ENCODE peak calls at places on chromosomes 13 and 19, in ten cellular contexts. P is cardiac fibroblast, B is cardiac muscle cell, D is HL-60, X is astrocyte, E is A549, A is dorsolateral prefrontal cortex, H is fibroblast of villous mesenchyme, W is tibial artery, N is keratinocyte. Z is an unnamed sample.

GRCh38 chr19:34523408-34523807 is 41.9 kb downstream of the WTIP start:
- DNase-seq in P (no peak), B (no peak), D (no peak), X (no peak), E (no peak), A (no peak), H (no peak), W (no peak), N (no peak), Z (no peak)

GRCh38 chr13:50910483-50910805 is 853 bp downstream of the RNASEH2B start:
- DNase-seq in P (peak), B (peak), D (peak), X (peak), E (peak), A (peak), H (peak), W (peak), N (no peak), Z (no peak)

GRCh38 chr19:49362926-49363264 is 679 bp upstream of the TEAD2 start:
- DNase-seq in P (peak), B (peak), D (no peak), X (peak), E (no peak), A (no peak), H (peak), W (peak), N (no peak), Z (no peak)

GRCh38 chr19:33627526-33627925 is 5.8 kb downstream of the CHST8 start:
- DNase-seq in P (no peak), B (no peak), D (no peak), X (no peak), E (no peak), A (no peak), H (no peak), W (no peak), N (no peak), Z (no peak)

GRCh38 chr19:18091217-18091608 is 4.5 kb upstream of the IL12RB1 start:
- DNase-seq in P (no peak), B (no peak), D (peak), X (no peak), E (no peak), A (no peak), H (no peak), W (peak), N (no peak), Z (no peak)

GRCh38 chr13:93982189-93982918 is 497.1 kb downstream of the DCT start:
- DNase-seq in P (no peak), B (no peak), D (no peak), X (no peak), E (no peak), A (no peak), H (no peak), W (no peak), N (no peak), Z (no peak)

GRCh38 chr13:97506511-97506910 is 72.5 kb downstream of the RAP2A start:
- DNase-seq in P (peak), B (peak), D (no peak), X (no peak), E (no peak), A (peak), H (peak), W (no peak), N (no peak), Z (peak)

GRCh38 chr19:58579473-58580142 is 6.5 kb upstream of the MZF1 start:
- DNase-seq in P (no peak), B (no peak), D (no peak), X (no peak), E (no peak), A (peak), H (no peak), W (no peak), N (no peak), Z (no peak)

GRCh38 chr19:3482507-3483225 is 575 bp downstream of the SMIM44 start:
- DNase-seq in P (no peak), B (no peak), D (no peak), X (no peak), E (no peak), A (no peak), H (no peak), W (no peak), N (no peak), Z (no peak)

GRCh38 chr19:49932731-49933131 is 3.4 kb upstream of the NUP62 start:
- DNase-seq in P (no peak), B (no peak), D (no peak), X (no peak), E (no peak), A (no peak), H (no peak), W (no peak), N (no peak), Z (no peak)

GRCh38 chr13:45142440-45143345 is 22.4 kb downstream of the GTF2F2 start:
- DNase-seq in P (no peak), B (peak), D (no peak), X (no peak), E (no peak), A (no peak), H (peak), W (no peak), N (no peak), Z (no peak)

GRCh38 chr13:100611678-100612492 is 23.3 kb upstream of the GGACT start:
- DNase-seq in P (no peak), B (no peak), D (no peak), X (peak), E (no peak), A (no peak), H (no peak), W (no peak), N (peak), Z (no peak)

GRCh38 chr13:45799451-45799850 is 52.1 kb downstream of the SIAH3 start:
- DNase-seq in P (peak), B (no peak), D (no peak), X (no peak), E (no peak), A (no peak), H (no peak), W (no peak), N (no peak), Z (no peak)

GRCh38 chr13:73090116-73090811 is 31.5 kb downstream of the KLF5 start:
- DNase-seq in P (peak), B (peak), D (peak), X (peak), E (peak), A (no peak), H (peak), W (no peak), N (no peak), Z (peak)

GRCh38 chr19:18183529-18183928 is 9.5 kb upstream of the MPV17L2 start:
- DNase-seq in P (no peak), B (no peak), D (no peak), X (no peak), E (no peak), A (no peak), H (no peak), W (no peak), N (no peak), Z (no peak)

GRCh38 chr19:3284759-3285646 is 60.5 kb downstream of the CELF5 start:
- DNase-seq in P (peak), B (peak), D (peak), X (peak), E (peak), A (no peak), H (peak), W (no peak), N (peak), Z (no peak)

GRCh38 chr13:37207646-37208045 is 102.2 kb upstream of the CSNK1A1L start:
- DNase-seq in P (peak), B (peak), D (no peak), X (peak), E (no peak), A (no peak), H (no peak), W (no peak), N (no peak), Z (no peak)

GRCh38 chr19:18762125-18763023 is 28.7 kb downstream of the COMP start:
- DNase-seq in P (peak), B (peak), D (no peak), X (peak), E (no peak), A (no peak), H (peak), W (no peak), N (no peak), Z (no peak)

GRCh38 chr13:66943530-66943929 is 286.6 kb downstream of the PCDH9 start:
- DNase-seq in P (no peak), B (no peak), D (no peak), X (no peak), E (no peak), A (no peak), H (no peak), W (no peak), N (no peak), Z (no peak)

GRCh38 chr13:113448885-113449692 is 4.2 kb downstream of the ADPRHL1 start:
- DNase-seq in P (peak), B (no peak), D (no peak), X (no peak), E (peak), A (no peak), H (peak), W (no peak), N (peak), Z (peak)

GRCh38 chr19:18537431-18537830 is 5.9 kb downstream of the FKBP8 start:
- DNase-seq in P (no peak), B (no peak), D (no peak), X (no peak), E (no peak), A (no peak), H (no peak), W (no peak), N (no peak), Z (no peak)

GRCh38 chr19:38148337-38148736 is 75.7 kb downstream of the DPF1 start:
- DNase-seq in P (no peak), B (no peak), D (no peak), X (no peak), E (no peak), A (no peak), H (no peak), W (no peak), N (no peak), Z (no peak)

GRCh38 chr19:33693678-33694077 is 71.9 kb downstream of the CHST8 start:
- DNase-seq in P (no peak), B (no peak), D (no peak), X (no peak), E (no peak), A (no peak), H (no peak), W (no peak), N (no peak), Z (no peak)

GRCh38 chr13:97502691-97503090 is 68.7 kb downstream of the RAP2A start:
- DNase-seq in P (peak), B (peak), D (no peak), X (no peak), E (no peak), A (no peak), H (peak), W (no peak), N (no peak), Z (no peak)

GRCh38 chr19:3184847-3185481 is 766 bp upstream of the NCLN start:
- DNase-seq in P (peak), B (peak), D (no peak), X (no peak), E (peak), A (peak), H (no peak), W (peak), N (no peak), Z (no peak)

GRCh38 chr19:49149652-49150105 is 5.5 kb downstream of the HRC start:
- DNase-seq in P (peak), B (peak), D (peak), X (peak), E (peak), A (peak), H (peak), W (peak), N (no peak), Z (no peak)

GRCh38 chr13:30388401-30389283 is 33.7 kb upstream of the UBE2L5 start:
- DNase-seq in P (peak), B (peak), D (peak), X (no peak), E (no peak), A (no peak), H (peak), W (no peak), N (no peak), Z (no peak)

GRCh38 chr19:48964205-48965032 is 690 bp upstream of the FTL start:
- DNase-seq in P (peak), B (peak), D (peak), X (peak), E (peak), A (no peak), H (peak), W (peak), N (no peak), Z (no peak)

GRCh38 chr13:26604784-26605183 is 47.3 kb downstream of the WASF3 start:
- DNase-seq in P (no peak), B (peak), D (no peak), X (no peak), E (no peak), A (no peak), H (peak), W (peak), N (no peak), Z (no peak)

GRCh38 chr19:9107375-9107774 is at the start of gene OR7G2:
- DNase-seq in P (no peak), B (no peak), D (no peak), X (no peak), E (no peak), A (no peak), H (no peak), W (no peak), N (no peak), Z (no peak)

GRCh38 chr13:49308104-49308875 is 60.6 kb downstream of the CDADC1 start:
- DNase-seq in P (peak), B (peak), D (no peak), X (peak), E (no peak), A (peak), H (peak), W (peak), N (no peak), Z (no peak)

GRCh38 chr19:49200238-49200862 is 42.8 kb downstream of the TRPM4 start:
- DNase-seq in P (peak), B (no peak), D (no peak), X (no peak), E (peak), A (no peak), H (no peak), W (no peak), N (no peak), Z (no peak)

GRCh38 chr19:19541572-19541971 is 3.5 kb downstream of the CILP2 start:
- DNase-seq in P (no peak), B (no peak), D (no peak), X (no peak), E (no peak), A (no peak), H (no peak), W (no peak), N (no peak), Z (no peak)

GRCh38 chr13:94858856-94859811 is 146.8 kb upstream of the SOX21 start:
- DNase-seq in P (peak), B (peak), D (peak), X (peak), E (no peak), A (peak), H (peak), W (peak), N (no peak), Z (peak)

GRCh38 chr13:79406597-79406908 is 498 bp upstream of the RBM26 start:
- DNase-seq in P (no peak), B (no peak), D (no peak), X (no peak), E (no peak), A (no peak), H (no peak), W (no peak), N (no peak), Z (no peak)
- TF ChIP-seq CTCF in P (no peak), B (no peak), D (no peak), X (no peak), E (no peak), A (no peak), H (no peak), W (no peak), N (peak), Z (no peak)

DNA sequence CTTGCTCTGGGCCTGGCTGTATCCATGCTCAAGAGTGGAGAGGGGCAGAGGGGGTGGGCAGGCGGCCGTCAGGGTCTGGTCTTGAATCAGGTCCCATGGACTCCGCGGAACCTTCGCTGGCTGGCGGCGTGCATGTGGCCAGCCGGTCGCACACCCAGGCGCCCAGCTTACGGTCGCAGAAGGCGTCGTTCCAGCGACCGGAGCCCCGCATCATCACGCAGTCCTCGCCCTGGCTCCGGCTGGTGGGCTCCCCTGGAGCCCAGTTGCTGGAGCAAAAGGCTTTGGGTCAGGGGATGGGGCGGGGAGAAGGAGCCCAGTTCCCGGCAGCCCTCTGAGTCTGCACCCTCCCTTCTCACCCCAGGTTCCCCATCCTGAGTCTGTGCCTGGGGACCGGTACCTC is 8.5 kb downstream of the TRAPPC5 start:
- DNase-seq in P (no peak), B (no peak), D (no peak), X (no peak), E (no peak), A (no peak), H (no peak), W (no peak), N (no peak), Z (no peak)
- H3K4me3 ChIP-seq in P (no peak), B (no peak), D (no peak), X (no peak), E (no peak), A (no peak), H (no peak), W (no peak), N (no peak), Z (no peak)

GRCh38 chr13:102848956-102849355 is 3.1 kb downstream of the ERCC5 start:
- DNase-seq in P (no peak), B (no peak), D (no peak), X (no peak), E (no peak), A (no peak), H (no peak), W (no peak), N (no peak), Z (no peak)

GRCh38 chr13:102845289-102845629 is 573 bp upstream of the ERCC5 start:
- DNase-seq in P (peak), B (no peak), D (no peak), X (no peak), E (no peak), A (no peak), H (no peak), W (no peak), N (no peak), Z (no peak)

GRCh38 chr13:102847272-102848234 is 1.7 kb downstream of the ERCC5 start:
- DNase-seq in P (peak), B (peak), D (no peak), X (peak), E (no peak), A (no peak), H (peak), W (no peak), N (no peak), Z (no peak)

GRCh38 chr13:102846261-102847015 is 606 bp downstream of the ERCC5 start:
- DNase-seq in P (peak), B (peak), D (peak), X (peak), E (peak), A (no peak), H (peak), W (no peak), N (no peak), Z (no peak)

DNA sequence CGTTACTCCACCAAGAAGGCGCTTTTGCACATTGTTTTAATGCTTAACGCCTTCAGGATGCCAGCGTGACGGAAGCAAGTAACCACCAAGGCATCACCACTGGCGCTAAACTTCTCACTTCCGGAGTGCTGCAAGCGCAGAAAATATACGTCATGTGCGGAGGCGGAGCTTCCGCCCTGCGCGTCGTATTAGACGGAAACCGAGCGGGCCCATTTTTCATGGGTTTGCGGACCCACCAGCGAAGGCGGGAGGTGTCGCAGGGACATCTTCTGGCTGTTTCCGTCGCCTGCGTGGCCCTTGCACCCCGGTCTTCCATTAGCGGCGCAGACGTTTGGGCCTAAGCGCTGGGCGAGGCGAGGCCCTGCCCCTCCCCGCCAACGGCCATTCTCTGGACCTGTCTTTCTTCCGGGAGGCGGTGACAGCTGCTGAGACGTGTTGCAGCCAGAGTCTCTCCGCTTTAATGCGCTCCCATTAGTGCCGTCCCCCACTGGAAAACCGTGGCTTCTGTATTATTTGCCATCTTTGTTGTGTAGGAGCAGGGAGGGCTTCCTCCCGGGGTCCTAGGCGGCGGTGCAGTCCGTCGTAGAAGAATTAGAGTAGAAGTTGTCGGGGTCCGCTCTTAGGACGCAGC is at the start of gene ERCC5:
- DNase-seq in P (peak), B (peak), D (peak), X (peak), E (peak), A (peak), H (peak), W (peak), N (peak), Z (peak)
- TF ChIP-seq CTCF in P (no peak), B (no peak), D (no peak), X (no peak), E (no peak), A (no peak), H (no peak), W (no peak), N (no peak), Z (no peak)

GRCh38 chr13:75372923-75373841 is 108.8 kb downstream of the TBC1D4 start:
- DNase-seq in P (no peak), B (peak), D (no peak), X (no peak), E (no peak), A (no peak), H (peak), W (no peak), N (no peak), Z (no peak)
- H3K4me3 ChIP-seq in P (no peak), B (no peak), D (no peak), X (no peak), E (no peak), A (no peak), H (no peak), W (no peak), N (no peak), Z (no peak)

GRCh38 chr19:42052241-42052863 is 17.7 kb downstream of the GRIK5 start:
- DNase-seq in P (no peak), B (no peak), D (no peak), X (no peak), E (no peak), A (no peak), H (no peak), W (no peak), N (no peak), Z (no peak)
- TF ChIP-seq CTCF in P (no peak), B (no peak), D (no peak), X (no peak), E (no peak), A (no peak), H (no peak), W (no peak), N (no peak), Z (no peak)

GRCh38 chr19:45098521-45099464 is 5.8 kb downstream of the PPP1R37 start:
- DNase-seq in P (peak), B (peak), D (no peak), X (peak), E (no peak), A (peak), H (peak), W (no peak), N (no peak), Z (no peak)
- H3K4me3 ChIP-seq in P (peak), B (no peak), D (no peak), X (no peak), E (peak), A (peak), H (no peak), W (no peak), N (no peak), Z (peak)

GRCh38 chr19:4647676-4648644 is 8.6 kb downstream of the TNFAIP8L1 start:
- DNase-seq in P (peak), B (peak), D (no peak), X (no peak), E (no peak), A (no peak), H (no peak), W (no peak), N (no peak), Z (no peak)
- TF ChIP-seq CTCF in P (peak), B (peak), D (no peak), X (no peak), E (no peak), A (no peak), H (peak), W (no peak), N (no peak), Z (no peak)

GRCh38 chr13:25137624-25137892 is 34.5 kb downstream of the AMER2 start:
- DNase-seq in P (no peak), B (no peak), D (no peak), X (no peak), E (no peak), A (no peak), H (no peak), W (no peak), N (no peak), Z (no peak)
- H3K4me3 ChIP-seq in P (no peak), B (no peak), D (no peak), X (no peak), E (no peak), A (peak), H (no peak), W (no peak), N (no peak), Z (no peak)